ENCODE peak calls at places on chromosome 13, in ten cellular contexts. U is heart right ventricle; D is IMR-90; Z is ovary; T is uterus; W is CD8-positive, alpha-beta T cell; M is lung; A is fibroblast of lung; S is A549; V is astrocyte. L is an unnamed sample. For H3K4me1, the result is how much of the 10 kb centered on the place peaks cover.

GRCh38 chr13:113846639-113847318 is 17.1 kb downstream of the GAS6 start:
- DNase-seq in S (no peak), A (no peak), W (peak), U (no peak), Z (peak), T (peak), V (no peak), D (no peak), M (no peak), L (no peak)

GRCh38 chr13:103325675-103326074 is 259.5 kb upstream of the SLC10A2 start:
- DNase-seq in D (no peak), W (no peak), A (no peak), S (no peak), M (no peak), U (no peak), Z (no peak), V (no peak), T (no peak), L (no peak)

GRCh38 chr13:84962141-84962750 is 837.0 kb downstream of the SLITRK6 start:
- DNase-seq in T (no peak), D (no peak), Z (no peak), M (no peak), A (no peak), W (no peak), V (no peak), S (no peak), U (no peak), L (no peak)

GRCh38 chr13:85525411-85525810 is 273.8 kb downstream of the SLITRK6 start:
- DNase-seq in U (no peak), W (no peak), A (no peak), V (peak), Z (no peak), T (no peak), M (no peak), S (no peak), D (no peak), L (no peak)

GRCh38 chr13:98050041-98050466 is 92.8 kb upstream of the FARP1 start:
- DNase-seq in V (no peak), M (no peak), W (no peak), A (peak), Z (no peak), S (peak), T (no peak), D (peak), U (no peak), L (peak)

GRCh38 chr13:95497307-95497943 is 55.1 kb upstream of the CLDN10 start:
- DNase-seq in A (no peak), D (no peak), S (no peak), V (no peak), U (peak), W (no peak), T (no peak), M (no peak), Z (no peak), L (no peak)

GRCh38 chr13:54196684-54197083 is 1168.1 kb downstream of the OLFM4 start:
- DNase-seq in S (no peak), U (no peak), A (no peak), M (no peak), V (no peak), Z (no peak), D (no peak), W (no peak), T (no peak), L (no peak)

GRCh38 chr13:48976677-48977625 is 1.2 kb downstream of the FNDC3A start:
- DNase-seq in W (no peak), T (no peak), S (peak), D (no peak), Z (no peak), A (peak), U (no peak), V (peak), M (no peak), L (no peak)

GRCh38 chr13:81048026-81048461 is 707.1 kb upstream of the SPRY2 start:
- DNase-seq in M (no peak), V (no peak), A (peak), D (no peak), U (no peak), S (no peak), W (no peak), Z (no peak), T (no peak), L (peak)

GRCh38 chr13:106186366-106187030 is 349.0 kb downstream of the EFNB2 start:
- DNase-seq in M (no peak), V (peak), S (no peak), A (no peak), U (no peak), Z (no peak), D (peak), W (no peak), T (no peak), L (peak)

GRCh38 chr13:32443111-32443510 is 15.2 kb upstream of the N4BP2L1 start:
- DNase-seq in U (no peak), M (no peak), D (peak), T (no peak), A (peak), S (peak), Z (no peak), V (no peak), W (no peak), L (no peak)

GRCh38 chr13:114109646-114110045 is 22.8 kb downstream of the RASA3 start:
- DNase-seq in U (no peak), W (no peak), D (no peak), V (no peak), Z (peak), T (peak), A (no peak), S (no peak), M (no peak), L (no peak)

GRCh38 chr13:94311893-94312292 is 167.6 kb downstream of the DCT start:
- DNase-seq in D (peak), M (no peak), Z (no peak), A (no peak), T (no peak), W (no peak), U (no peak), V (no peak), S (no peak), L (no peak)

GRCh38 chr13:94309997-94310842 is 169.3 kb downstream of the DCT start:
- DNase-seq in Z (no peak), M (no peak), W (no peak), V (peak), U (no peak), D (peak), A (peak), S (peak), T (no peak), L (peak)

GRCh38 chr13:94305934-94306333 is 173.5 kb downstream of the DCT start:
- DNase-seq in V (no peak), M (no peak), A (no peak), Z (no peak), D (peak), S (no peak), W (no peak), U (no peak), T (no peak), L (no peak)

GRCh38 chr13:94309576-94309975 is 169.9 kb downstream of the DCT start:
- DNase-seq in D (no peak), W (no peak), T (no peak), A (no peak), U (no peak), S (no peak), Z (no peak), V (no peak), M (no peak), L (no peak)

DNA sequence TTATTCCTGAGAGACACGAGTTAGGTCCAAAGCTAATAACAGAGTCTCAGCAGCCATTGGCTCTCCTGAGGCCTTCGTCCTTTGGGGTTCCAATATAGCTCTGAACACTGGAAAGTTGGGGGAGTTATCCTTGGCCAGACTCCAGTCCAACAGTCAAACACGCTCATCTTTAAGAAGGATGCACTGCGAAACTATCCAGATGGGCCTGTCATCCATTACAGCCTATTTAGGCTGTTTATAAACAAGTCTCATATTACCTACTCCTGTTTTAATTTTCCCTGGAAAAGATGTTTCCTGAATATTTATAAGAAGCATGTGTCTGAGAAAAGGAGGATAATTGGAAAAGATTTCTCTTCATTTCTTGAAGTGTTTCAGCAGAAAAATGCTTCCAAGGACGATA is 170.7 kb downstream of the DCT start:
- DNase-seq in S (no peak), W (no peak), T (no peak), V (no peak), M (no peak), U (no peak), Z (no peak), D (no peak), A (no peak), L (no peak)
- H3K4me1 ChIP-seq in S (under half), W (under half), T (under half), V (under half), M (under half), U (under half), Z (under half), D (under half), A (under half), L (under half)

GRCh38 chr13:78638216-78638615 is 20.7 kb downstream of the OBI1 start:
- DNase-seq in T (no peak), D (no peak), V (no peak), Z (no peak), M (no peak), A (no peak), U (no peak), W (no peak), S (no peak), L (no peak)
- TF ChIP-seq CTCF in T (no peak), D (no peak), V (no peak), Z (no peak), M (no peak), A (no peak), U (no peak), W (no peak), S (no peak), L (no peak)

DNA sequence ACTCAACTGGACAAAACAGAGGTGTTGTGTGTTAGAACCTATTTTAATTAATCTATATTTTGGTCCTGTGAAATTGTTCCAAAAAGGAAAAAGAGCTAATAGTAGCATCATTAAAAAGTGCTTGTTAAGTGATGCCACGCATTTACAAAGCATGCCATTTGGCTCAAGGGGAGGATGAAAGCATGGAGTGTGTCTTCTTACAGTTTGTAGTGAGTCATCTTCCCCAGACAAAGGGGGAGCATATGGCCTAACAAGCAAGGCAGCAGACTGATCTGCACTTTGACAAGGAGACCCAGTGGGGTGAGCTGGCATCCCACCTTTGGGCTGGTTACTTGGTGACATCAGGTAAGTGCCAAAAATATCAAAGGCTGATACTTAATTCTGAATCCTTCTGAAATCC is 297.0 kb downstream of the FGF9 start:
- DNase-seq in D (peak), M (no peak), W (no peak), A (peak), Z (no peak), S (no peak), T (no peak), V (no peak), U (no peak), L (no peak)
- H3K4me1 ChIP-seq in D (under half), M (under half), W (under half), A (under half), Z (under half), S (under half), T (under half), V (under half), U (under half), L (under half)

GRCh38 chr13:108121406-108121805 is 93.9 kb downstream of the LIG4 start:
- DNase-seq in M (no peak), T (no peak), Z (no peak), U (no peak), S (no peak), D (no peak), W (no peak), V (no peak), A (no peak), L (no peak)
- TF ChIP-seq CTCF in M (no peak), T (no peak), Z (no peak), U (no peak), S (no peak), D (no peak), W (no peak), V (no peak), A (no peak), L (no peak)

L was measured in mammary epithelial cell.